ENCODE peak calls at places on chromosomes 3 and 15, in seven cellular contexts. One of them, this sample, is unnamed.

GRCh38 chr15:88509321-88509720 is 37.2 kb downstream of the DET1 start:
- DNase-seq in GDM1: no peak
- DNase-seq in effector memory CD8-positive, alpha-beta T cell: no peak
- DNase-seq in fibroblast of pulmonary artery: no peak
- DNase-seq in AML-193: no peak
- DNase-seq in activated naive CD4-positive, alpha-beta T cell treated with anti-CD3 and anti-CD28 coated beads, Interleukin-2, amount 50 U/mL, for 16 hours: no peak
- DNase-seq in pons: no peak
- DNase-seq in this sample: no peak

GRCh38 chr3:52463420-52463819 is 8.0 kb downstream of the NISCH start:
- DNase-seq in pons: no peak
- DNase-seq in fibroblast of pulmonary artery: no peak
- DNase-seq in effector memory CD8-positive, alpha-beta T cell: no peak
- DNase-seq in activated naive CD4-positive, alpha-beta T cell treated with anti-CD3 and anti-CD28 coated beads, Interleukin-2, amount 50 U/mL, for 16 hours: no peak
- DNase-seq in AML-193: peak; percentile 27
- DNase-seq in GDM1: no peak
- DNase-seq in this sample: peak; percentile 45

GRCh38 chr15:90322531-90322930 is 29.6 kb upstream of the ZNF774 start:
- DNase-seq in activated naive CD4-positive, alpha-beta T cell treated with anti-CD3 and anti-CD28 coated beads, Interleukin-2, amount 50 U/mL, for 16 hours: no peak
- DNase-seq in fibroblast of pulmonary artery: no peak
- DNase-seq in pons: no peak
- DNase-seq in AML-193: no peak
- DNase-seq in GDM1: no peak
- DNase-seq in effector memory CD8-positive, alpha-beta T cell: no peak
- DNase-seq in this sample: no peak

GRCh38 chr3:73625124-73625665 is 454 bp upstream of the PDZRN3 start:
- DNase-seq in AML-193: no peak
- DNase-seq in pons: peak; percentile 44
- DNase-seq in effector memory CD8-positive, alpha-beta T cell: no peak
- DNase-seq in GDM1: no peak
- DNase-seq in activated naive CD4-positive, alpha-beta T cell treated with anti-CD3 and anti-CD28 coated beads, Interleukin-2, amount 50 U/mL, for 16 hours: no peak
- DNase-seq in fibroblast of pulmonary artery: peak; percentile 62
- DNase-seq in this sample: no peak

GRCh38 chr3:130834476-130834875 is 59.4 kb upstream of the ATP2C1 start:
- DNase-seq in AML-193: no peak
- DNase-seq in pons: peak; percentile 19
- DNase-seq in GDM1: no peak
- DNase-seq in fibroblast of pulmonary artery: peak; percentile 49
- DNase-seq in effector memory CD8-positive, alpha-beta T cell: no peak
- DNase-seq in activated naive CD4-positive, alpha-beta T cell treated with anti-CD3 and anti-CD28 coated beads, Interleukin-2, amount 50 U/mL, for 16 hours: no peak
- DNase-seq in this sample: no peak

GRCh38 chr15:90074916-90075315 is 27.4 kb downstream of the IDH2 start:
- DNase-seq in AML-193: no peak
- DNase-seq in GDM1: no peak
- DNase-seq in pons: no peak
- DNase-seq in activated naive CD4-positive, alpha-beta T cell treated with anti-CD3 and anti-CD28 coated beads, Interleukin-2, amount 50 U/mL, for 16 hours: no peak
- DNase-seq in fibroblast of pulmonary artery: no peak
- DNase-seq in effector memory CD8-positive, alpha-beta T cell: no peak
- DNase-seq in this sample: no peak

GRCh38 chr3:19811689-19812088 is 122.3 kb downstream of the EFHB start:
- DNase-seq in GDM1: peak; percentile 91
- DNase-seq in pons: no peak
- DNase-seq in activated naive CD4-positive, alpha-beta T cell treated with anti-CD3 and anti-CD28 coated beads, Interleukin-2, amount 50 U/mL, for 16 hours: no peak
- DNase-seq in fibroblast of pulmonary artery: no peak
- DNase-seq in AML-193: peak; percentile 48
- DNase-seq in effector memory CD8-positive, alpha-beta T cell: no peak
- DNase-seq in this sample: no peak

GRCh38 chr15:58038426-58039106 is 26.9 kb downstream of the ALDH1A2 start:
- DNase-seq in AML-193: no peak
- DNase-seq in fibroblast of pulmonary artery: peak; percentile 72
- DNase-seq in effector memory CD8-positive, alpha-beta T cell: no peak
- DNase-seq in activated naive CD4-positive, alpha-beta T cell treated with anti-CD3 and anti-CD28 coated beads, Interleukin-2, amount 50 U/mL, for 16 hours: no peak
- DNase-seq in pons: no peak
- DNase-seq in GDM1: no peak
- DNase-seq in this sample: no peak

GRCh38 chr15:73988075-73988969 is 3.8 kb downstream of the STOML1 start:
- DNase-seq in GDM1: no peak
- DNase-seq in effector memory CD8-positive, alpha-beta T cell: no peak
- DNase-seq in fibroblast of pulmonary artery: no peak
- DNase-seq in pons: no peak
- DNase-seq in AML-193: no peak
- DNase-seq in activated naive CD4-positive, alpha-beta T cell treated with anti-CD3 and anti-CD28 coated beads, Interleukin-2, amount 50 U/mL, for 16 hours: no peak
- DNase-seq in this sample: no peak